ENCODE peak calls at places on chromosomes 1 and 21, in eight cellular contexts. X is SK-N-SH, Q is breast epithelium, U is vagina, L is stomach, K is K562, J is HepG2, H is Panc1. B is an unnamed sample. For H3K4me1 and H3K27me3, the result is how much of the 10 kb centered on the place peaks cover.

GRCh38 chr1:80722611-80723010 is 1078.1 kb upstream of the ADGRL2 start:
- DNase-seq in X (no peak), Q (no peak), U (no peak), L (no peak), K (no peak), J (no peak), H (no peak), B (no peak)

GRCh38 chr1:10635385-10635896 is 160.7 kb downstream of the PEX14 start:
- DNase-seq in X (peak), Q (peak), U (no peak), L (peak), K (no peak), J (no peak), H (no peak), B (no peak)

GRCh38 chr1:60535713-60536112 is 462.1 kb upstream of the C1orf87 start:
- DNase-seq in X (no peak), Q (no peak), U (no peak), L (no peak), K (no peak), J (no peak), H (no peak), B (no peak)

GRCh38 chr21:35370071-35370470 is 321.0 kb upstream of the RUNX1 start:
- DNase-seq in X (no peak), Q (no peak), U (no peak), L (no peak), K (no peak), J (no peak), H (no peak), B (no peak)

GRCh38 chr1:1020415-1021009 is 592 bp downstream of the AGRN start:
- DNase-seq in X (peak), Q (no peak), U (no peak), L (no peak), K (peak), J (no peak), H (no peak), B (peak)

GRCh38 chr21:16568661-16569060 is 838.9 kb downstream of the USP25 start:
- DNase-seq in X (no peak), Q (no peak), U (no peak), L (no peak), K (no peak), J (no peak), H (no peak), B (no peak)

GRCh38 chr1:150528196-150528595 is 12.6 kb downstream of the FALEC start:
- DNase-seq in X (no peak), Q (no peak), U (no peak), L (no peak), K (no peak), J (no peak), H (no peak), B (no peak)

GRCh38 chr1:42767510-42767924 is 468 bp downstream of the C1orf50 start:
- DNase-seq in X (no peak), Q (no peak), U (no peak), L (no peak), K (no peak), J (peak), H (no peak), B (no peak)

GRCh38 chr1:96722161-96722908 is 751 bp downstream of the PTBP2 start:
- DNase-seq in X (peak), Q (peak), U (peak), L (peak), K (peak), J (peak), H (peak), B (peak)

GRCh38 chr1:19164274-19165015 is 45.6 kb downstream of the UBR4 start:
- DNase-seq in X (no peak), Q (peak), U (no peak), L (no peak), K (no peak), J (no peak), H (no peak), B (no peak)
- TF ChIP-seq POLR2AphosphoS5 in X (no peak), Q (no peak), U (no peak), L (no peak), K (no peak), J (no peak), H (no peak), B (no peak)

DNA sequence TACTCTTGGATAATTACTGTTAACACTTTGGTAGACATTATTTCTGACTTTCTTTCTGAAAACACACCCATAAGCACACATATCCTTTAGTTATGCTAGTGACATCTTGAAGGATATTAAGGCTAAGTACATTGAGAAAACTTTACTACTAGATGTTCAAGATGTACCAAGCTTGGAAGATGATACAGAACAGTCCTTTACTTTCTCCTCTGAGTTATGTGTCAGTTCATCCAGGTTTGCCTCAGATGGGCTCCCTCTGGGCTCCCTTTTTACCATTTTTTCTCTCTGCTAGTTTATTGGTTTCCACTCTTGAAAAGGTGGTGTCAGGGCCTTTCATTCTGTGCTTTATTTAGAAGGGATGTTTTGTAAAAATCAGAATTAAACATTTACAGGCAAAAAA is 172.3 kb downstream of the S1PR1 start:
- DNase-seq in X (no peak), Q (no peak), U (no peak), L (no peak), K (no peak), J (no peak), H (no peak), B (no peak)
- H3K4me1 ChIP-seq in X (under half), Q (under half), U (under half), L (under half), K (under half), J (under half), H (under half), B (under half)

DNA sequence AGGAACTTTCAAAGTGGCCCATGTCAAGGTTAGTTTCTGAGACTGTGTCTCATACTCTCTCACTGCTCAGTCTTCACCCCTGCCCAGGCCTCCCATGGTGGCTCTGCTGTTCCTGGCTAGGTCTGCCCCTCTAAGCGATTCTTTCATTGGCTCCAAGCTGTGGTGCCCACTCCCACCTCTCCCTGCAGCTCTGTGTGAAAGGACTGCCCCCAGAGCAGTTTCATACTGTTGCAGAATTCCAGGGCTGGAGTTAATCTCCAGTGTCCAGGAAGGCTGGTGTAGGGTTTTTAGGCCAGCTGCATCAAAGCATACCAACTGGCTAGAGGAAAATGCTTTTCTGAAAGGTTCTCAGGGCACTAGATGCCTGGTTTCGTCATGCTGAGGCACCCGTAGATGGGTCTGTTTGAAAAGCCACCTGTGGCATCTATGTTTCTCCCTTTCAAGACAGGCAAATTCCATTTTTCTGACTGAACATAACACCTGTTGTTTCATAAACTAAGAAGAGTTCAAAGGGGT is 153.3 kb downstream of the PLXNA2 start:
- DNase-seq in X (no peak), Q (no peak), U (no peak), L (no peak), K (no peak), J (no peak), H (no peak), B (no peak)
- H3K27me3 ChIP-seq in X (under half), Q (under half), U (under half), L (under half), K (under half), J (under half), H (under half), B (under half)

GRCh38 chr21:38831526-38832467 is 26.1 kb downstream of the ETS2 start:
- DNase-seq in X (no peak), Q (peak), U (peak), L (peak), K (peak), J (peak), H (no peak), B (no peak)
- TF ChIP-seq POLR2AphosphoS5 in X (no peak), Q (peak), U (peak), L (peak), K (no peak), J (no peak), H (no peak), B (no peak)

B was measured in GM23338.